ENCODE peak calls at places on chromosomes 5 and 9, in eight cellular contexts. K, Y, B, D, G, Z, S and W are unnamed samples.

GRCh38 chr9:8560560-8561525 is 761.3 kb upstream of the DMAC1 start:
- DNase-seq in K (no peak), Y (no peak), B (no peak), D (no peak), G (no peak), Z (no peak), S (no peak), W (no peak)

GRCh38 chr5:172117977-172118701 is 69.9 kb downstream of the STK10 start:
- DNase-seq in K (no peak), Y (no peak), B (no peak), D (no peak), G (no peak), Z (no peak), S (no peak), W (no peak)

GRCh38 chr9:127557466-127557869 is 54.6 kb upstream of the STXBP1 start:
- DNase-seq in K (peak; percentile 66), Y (no peak), B (no peak), D (peak; percentile 13), G (no peak), Z (no peak), S (no peak), W (no peak)

GRCh38 chr5:172806897-172807672 is 27.0 kb upstream of the ERGIC1 start:
- DNase-seq in K (peak; percentile 83), Y (peak; percentile 93), B (peak; percentile 97), D (peak; percentile 75), G (peak; percentile 80), Z (peak; percentile 89), S (peak; percentile 95), W (peak; percentile 95)

GRCh38 chr9:134243778-134244467 is 79.6 kb upstream of the RNU6ATAC start:
- DNase-seq in K (no peak), Y (peak; percentile 47), B (peak; percentile 64), D (peak; percentile 21), G (no peak), Z (no peak), S (no peak), W (no peak)

GRCh38 chr5:77449981-77450380 is 42.1 kb downstream of the WDR41 start:
- DNase-seq in K (no peak), Y (no peak), B (no peak), D (no peak), G (no peak), Z (no peak), S (no peak), W (no peak)

GRCh38 chr5:157948738-157949410 is 89.9 kb upstream of the CLINT1 start:
- DNase-seq in K (peak; percentile 85), Y (peak; percentile 91), B (peak; percentile 81), D (peak; percentile 66), G (peak; percentile 92), Z (peak; percentile 96), S (peak; percentile 89), W (peak; percentile 84)

GRCh38 chr5:169856571-169856970 is 123.7 kb downstream of the INSYN2B start:
- DNase-seq in K (no peak), Y (no peak), B (no peak), D (no peak), G (peak; percentile 79), Z (no peak), S (peak; percentile 44), W (no peak)

GRCh38 chr5:77428033-77428432 is 64.1 kb downstream of the WDR41 start:
- DNase-seq in K (no peak), Y (no peak), B (no peak), D (no peak), G (no peak), Z (no peak), S (no peak), W (no peak)

GRCh38 chr9:76219555-76220151 is 174.6 kb downstream of the RFK start:
- DNase-seq in K (no peak), Y (no peak), B (no peak), D (no peak), G (no peak), Z (peak; percentile 36), S (no peak), W (no peak)

DNA sequence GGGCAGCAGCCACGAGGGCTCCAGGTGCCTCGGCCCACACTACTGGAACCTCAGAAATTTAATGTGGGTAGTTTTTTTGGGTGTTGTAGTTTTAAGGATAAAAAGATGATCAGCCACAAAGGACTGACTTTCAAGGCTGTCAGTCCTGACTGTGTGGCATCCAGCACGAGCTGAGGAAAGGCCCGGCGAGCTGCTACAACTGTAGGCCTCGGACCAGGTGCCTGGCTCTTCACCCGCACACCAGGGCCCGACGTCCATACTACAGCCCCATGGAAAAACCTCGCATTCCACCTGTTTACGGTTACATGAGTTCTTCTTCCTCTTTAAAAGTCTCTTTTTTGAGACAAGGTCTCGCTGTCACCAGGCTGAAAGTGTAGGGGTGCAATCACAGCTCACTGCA is 2.6 kb downstream of the CLPTM1L start:
- DNase-seq in K (no peak), Y (no peak), B (no peak), D (no peak), G (no peak), Z (no peak), S (no peak), W (no peak)
- TF ChIP-seq CTCF in K (no peak), Y (no peak), B (no peak), D (no peak), G (no peak), Z (no peak), S (no peak), W (no peak)

GRCh38 chr9:35164711-35165110 is 2.9 kb downstream of the UNC13B start:
- DNase-seq in K (no peak), Y (no peak), B (no peak), D (no peak), G (no peak), Z (no peak), S (no peak), W (no peak)

GRCh38 chr9:35158501-35159280 is 3.1 kb upstream of the UNC13B start:
- DNase-seq in K (no peak), Y (no peak), B (no peak), D (no peak), G (no peak), Z (no peak), S (no peak), W (no peak)

GRCh38 chr9:35162605-35163315 is 951 bp downstream of the UNC13B start:
- DNase-seq in K (no peak), Y (no peak), B (no peak), D (no peak), G (no peak), Z (no peak), S (peak; percentile 29), W (no peak)

GRCh38 chr9:35163413-35163812 is 1.6 kb downstream of the UNC13B start:
- DNase-seq in K (no peak), Y (no peak), B (no peak), D (no peak), G (no peak), Z (no peak), S (no peak), W (no peak)

DNA sequence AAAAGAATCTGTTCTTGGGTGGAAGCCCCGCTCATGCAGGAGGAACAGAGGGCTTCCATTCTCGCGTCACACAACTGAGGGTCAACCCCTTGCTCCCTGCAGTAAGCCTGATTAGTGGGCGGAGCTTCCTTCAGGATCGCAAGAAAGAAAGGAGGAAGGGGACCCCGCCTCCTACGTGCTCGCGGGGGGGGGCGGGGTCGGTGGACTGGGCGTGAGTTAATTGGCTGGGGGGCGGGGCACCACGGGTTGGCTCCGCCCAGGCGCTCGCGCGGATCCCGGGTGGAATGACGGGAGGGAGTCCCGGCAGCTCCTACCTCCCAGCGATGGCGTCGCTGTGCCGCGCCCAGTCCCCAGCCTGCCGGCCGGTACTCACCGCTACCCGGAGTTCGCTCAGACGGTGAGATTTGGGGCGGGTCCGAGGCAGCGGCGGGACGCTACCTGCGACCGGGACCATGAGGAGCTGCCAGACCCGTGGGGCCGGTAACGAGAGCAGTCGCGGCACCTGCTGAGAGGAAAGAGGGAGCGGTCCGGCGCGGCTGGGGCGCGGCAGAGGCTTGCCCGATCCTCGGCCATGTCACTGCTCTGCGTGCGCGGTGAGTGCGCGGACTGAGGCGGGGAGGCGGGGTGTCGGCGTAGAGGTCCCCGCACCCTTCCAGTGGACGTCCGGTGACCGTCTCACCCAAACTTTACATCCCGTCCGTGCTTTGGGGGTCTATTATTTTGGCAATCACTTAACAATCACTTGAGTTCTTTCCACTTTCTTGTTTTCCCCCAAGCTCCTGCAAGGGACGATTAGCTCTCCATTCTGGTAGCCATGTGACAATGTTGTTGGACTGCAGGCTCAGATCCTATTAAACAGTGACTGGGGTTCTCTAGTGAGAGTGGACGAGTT is at the start of gene UNC13B:
- DNase-seq in K (peak; percentile 81), Y (peak; percentile 97), B (peak; percentile 97), D (peak; percentile 65), G (peak; percentile 67), Z (peak; percentile 95), S (peak; percentile 99), W (peak; percentile 97)
- TF ChIP-seq CTCF in K (no peak), Y (no peak), B (peak; percentile 26), D (no peak), G (peak; percentile 17), Z (no peak), S (no peak), W (peak; percentile 44)

DNA sequence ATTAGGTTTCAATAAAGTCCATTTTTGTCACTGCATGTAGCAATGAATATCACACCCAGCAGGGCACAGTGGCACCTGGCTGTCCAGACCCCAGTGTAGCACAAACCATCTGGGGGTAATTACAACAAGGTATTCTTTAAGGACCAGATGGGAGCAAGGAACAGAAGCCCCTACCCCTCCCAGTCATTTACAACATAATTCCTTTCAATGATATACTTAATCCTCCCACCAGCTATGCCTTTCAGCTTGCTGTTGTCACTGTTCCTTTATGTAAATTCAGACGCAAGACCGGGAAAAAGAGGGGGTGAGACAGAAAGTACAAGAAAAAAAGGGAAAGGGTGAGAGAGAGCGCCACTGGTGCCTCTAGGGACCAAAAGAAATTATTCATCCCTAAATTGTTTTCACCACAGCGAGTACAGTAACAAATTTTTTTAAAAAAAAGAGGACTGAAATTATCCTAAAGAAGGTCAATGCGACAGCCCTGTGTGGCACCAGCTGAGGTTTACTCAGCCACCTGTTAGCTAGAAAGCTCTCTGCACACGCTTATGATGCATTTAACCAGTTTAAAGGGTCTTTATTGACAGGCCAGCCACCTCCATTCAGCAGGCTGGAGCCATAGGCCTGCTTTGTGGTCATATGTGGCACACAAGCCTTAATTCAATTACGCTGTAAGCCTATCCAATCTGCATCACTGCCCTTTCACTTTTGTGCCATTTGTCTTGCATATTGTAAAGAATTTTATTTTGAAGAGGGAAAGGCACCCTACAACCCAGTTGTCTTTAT is 210.2 kb upstream of the ISL1 start:
- DNase-seq in K (no peak), Y (no peak), B (no peak), D (no peak), G (no peak), Z (peak; percentile 29), S (no peak), W (no peak)
- TF ChIP-seq CTCF in K (no peak), Y (no peak), B (no peak), D (no peak), G (no peak), Z (peak; percentile 35), S (no peak), W (no peak)

DNA sequence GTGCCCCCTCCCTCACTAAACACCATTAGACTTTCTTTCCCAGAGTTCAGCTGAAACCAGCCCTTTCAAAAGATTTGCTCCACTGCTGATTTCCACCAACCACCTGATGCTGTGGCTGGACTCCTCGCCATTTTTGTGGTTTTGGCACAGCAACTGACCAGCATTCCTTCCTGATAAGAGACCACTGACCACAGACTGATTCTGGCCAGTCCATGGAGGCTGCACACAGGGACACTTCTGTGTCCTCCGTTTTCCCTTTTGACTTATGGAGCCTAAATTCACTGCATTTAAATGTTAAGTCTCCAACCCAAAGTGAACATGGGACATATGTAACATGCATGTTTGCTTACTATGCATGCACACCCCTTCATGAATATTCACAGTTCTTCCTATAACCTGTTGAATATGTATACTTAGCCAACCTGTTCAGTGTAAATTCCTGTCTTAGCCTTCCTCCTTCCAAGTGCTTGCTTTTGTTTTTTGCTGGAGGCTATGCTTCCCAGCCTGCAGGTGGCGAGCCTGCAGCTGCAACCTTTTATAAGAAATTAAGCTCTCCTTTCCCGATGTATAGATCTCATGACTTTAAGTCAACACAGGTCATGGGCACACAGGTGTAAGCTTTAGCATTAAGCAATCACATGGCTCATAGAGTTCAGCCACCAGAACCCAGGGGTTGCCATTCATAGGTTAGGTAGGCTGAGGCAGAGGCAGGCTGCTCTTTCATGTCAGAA is 78.7 kb downstream of the ACTL7B start:
- DNase-seq in K (no peak), Y (peak; percentile 43), B (no peak), D (no peak), G (peak; percentile 56), Z (no peak), S (no peak), W (no peak)
- TF ChIP-seq CTCF in K (no peak), Y (no peak), B (no peak), D (no peak), G (peak; percentile 56), Z (peak; percentile 66), S (no peak), W (peak; percentile 20)